ENCODE peak calls at places on chromosomes 13 and 19, in five cellular contexts. A is fibroblast of lung, G is epithelial cell of esophagus, Y is ovary, R is thoracic aorta. W is an unnamed sample.

GRCh38 chr13:99725644-99726043 is 224.4 kb downstream of the TM9SF2 start:
- DNase-seq in A (no peak), G (no peak), Y (no peak), R (no peak), W (no peak)

GRCh38 chr13:94061316-94061715 is 418.2 kb downstream of the DCT start:
- DNase-seq in A (peak), G (peak), Y (no peak), R (no peak), W (no peak)

GRCh38 chr13:55244991-55245644 is 1895.6 kb upstream of the PRR20A start:
- DNase-seq in A (no peak), G (peak), Y (no peak), R (no peak), W (no peak)

GRCh38 chr19:31406106-31406505 is 56.9 kb upstream of the TSHZ3 start:
- DNase-seq in A (no peak), G (no peak), Y (no peak), R (no peak), W (no peak)

GRCh38 chr13:33761744-33762143 is 56.2 kb upstream of the RFC3 start:
- DNase-seq in A (peak), G (peak), Y (no peak), R (no peak), W (no peak)

GRCh38 chr19:392375-392970 is 16.5 kb downstream of the C2CD4C start:
- DNase-seq in A (no peak), G (no peak), Y (no peak), R (no peak), W (no peak)

GRCh38 chr13:33178197-33178699 is 107.3 kb downstream of the STARD13 start:
- DNase-seq in A (no peak), G (no peak), Y (no peak), R (no peak), W (no peak)

GRCh38 chr13:29893438-29893837 is 43.0 kb upstream of the UBL3 start:
- DNase-seq in A (peak), G (no peak), Y (no peak), R (no peak), W (no peak)

GRCh38 chr13:20351279-20352022 is 119.3 kb upstream of the GJB6 start:
- DNase-seq in A (peak), G (peak), Y (no peak), R (no peak), W (no peak)

GRCh38 chr19:16850133-16850532 is 20.9 kb downstream of the SIN3B start:
- DNase-seq in A (peak), G (peak), Y (no peak), R (no peak), W (no peak)

GRCh38 chr19:609001-609340 is 19.3 kb downstream of the HCN2 start:
- DNase-seq in A (no peak), G (no peak), Y (no peak), R (no peak), W (no peak)

GRCh38 chr19:38880076-38880881 is 2.2 kb upstream of the RINL start:
- DNase-seq in A (no peak), G (no peak), Y (no peak), R (no peak), W (no peak)

GRCh38 chr13:80251403-80251802 is 89.5 kb downstream of the SPRY2 start:
- DNase-seq in A (peak), G (peak), Y (no peak), R (no peak), W (no peak)

GRCh38 chr19:2680808-2681207 is 21.7 kb downstream of the GNG7 start:
- DNase-seq in A (no peak), G (no peak), Y (no peak), R (no peak), W (peak)

GRCh38 chr13:74289861-74290260 is 155.7 kb upstream of the KLF12 start:
- DNase-seq in A (no peak), G (no peak), Y (no peak), R (no peak), W (no peak)

DNA sequence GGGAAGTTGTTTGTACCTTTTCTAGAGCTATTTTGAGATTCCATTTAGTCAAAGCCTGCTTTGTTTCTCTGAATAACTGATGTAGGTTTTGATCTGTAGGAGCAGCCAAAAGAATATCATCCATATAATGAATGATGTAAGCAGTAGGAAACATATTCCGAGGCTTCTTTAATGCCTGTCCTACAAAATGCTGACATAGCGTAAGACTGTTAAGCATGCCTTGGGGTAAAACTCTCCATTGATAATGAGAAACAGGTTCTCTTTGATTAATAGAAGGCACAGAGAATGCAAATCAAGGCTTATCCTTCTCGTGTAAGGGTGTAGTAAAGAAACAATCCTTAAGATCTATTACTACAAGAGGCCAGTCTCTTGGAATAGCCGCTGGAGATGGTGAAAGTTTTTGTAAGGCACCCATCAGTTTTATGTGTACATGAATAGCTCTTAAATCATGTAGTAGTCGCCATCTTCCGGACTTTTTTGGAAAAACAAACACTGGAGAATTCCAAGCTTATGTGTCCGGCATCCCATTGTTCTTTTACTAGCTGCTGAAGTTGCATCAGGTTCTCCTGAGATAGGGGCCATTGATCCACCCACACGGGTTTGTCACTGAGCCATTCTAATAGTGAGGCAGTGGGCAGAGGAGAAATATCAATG is 13.5 kb downstream of the FPR3 start:
- DNase-seq in A (no peak), G (no peak), Y (no peak), R (no peak), W (no peak)
- TF ChIP-seq CTCF in A (peak), G (no peak), Y (no peak), R (no peak), W (no peak)

GRCh38 chr13:95624020-95624419 is 20.5 kb downstream of the DZIP1 start:
- DNase-seq in A (peak), G (peak), Y (no peak), R (no peak), W (peak)
- TF ChIP-seq CTCF in A (peak), G (peak), Y (peak), R (peak), W (peak)

GRCh38 chr19:46298477-46299003 is 1.7 kb downstream of the HIF3A start:
- DNase-seq in A (no peak), G (no peak), Y (no peak), R (no peak), W (no peak)
- TF ChIP-seq CTCF in A (no peak), G (no peak), Y (no peak), R (no peak), W (no peak)

DNA sequence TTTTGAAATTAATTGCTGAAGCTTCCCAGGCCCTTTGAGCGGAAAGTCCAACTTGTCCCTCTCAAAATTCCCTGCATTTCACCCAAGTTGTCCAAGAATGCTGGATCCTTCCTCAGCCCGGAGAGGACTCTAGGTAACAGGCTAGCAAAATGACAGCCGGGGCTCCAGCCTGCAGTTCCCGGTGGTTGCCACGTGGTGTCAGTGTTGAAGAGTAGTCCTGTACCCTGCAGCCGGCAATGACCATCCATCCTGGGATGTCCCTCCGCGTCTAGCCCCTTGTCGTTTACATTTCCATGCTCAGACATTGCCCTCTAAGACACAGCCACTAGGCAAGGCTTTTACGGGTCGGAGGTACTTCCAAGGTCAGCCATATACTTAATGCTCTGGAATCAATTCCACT is 31.4 kb upstream of the MTIF3 start:
- DNase-seq in A (no peak), G (peak), Y (peak), R (no peak), W (no peak)
- TF ChIP-seq CTCF in A (peak), G (peak), Y (no peak), R (no peak), W (peak)

DNA sequence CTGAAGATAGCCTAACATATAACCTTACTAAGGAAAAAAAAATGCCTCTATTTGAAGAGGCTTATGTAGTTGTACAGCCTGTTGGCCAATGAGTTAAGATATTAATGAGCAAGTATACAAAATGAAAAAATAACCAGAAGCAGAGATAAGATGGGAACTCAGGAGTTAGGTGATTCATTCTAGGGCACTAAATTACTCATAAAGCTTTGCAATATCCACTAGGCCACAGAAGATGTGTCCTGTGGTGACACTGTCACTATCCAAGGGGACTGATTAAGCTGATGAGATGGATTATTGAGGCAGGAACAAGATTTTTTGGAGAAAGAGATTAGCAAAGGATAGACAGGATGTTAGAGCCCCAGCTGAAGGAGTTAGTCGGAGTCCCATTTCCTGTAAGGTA is 99.6 kb downstream of the LIG4 start:
- DNase-seq in A (no peak), G (no peak), Y (no peak), R (no peak), W (no peak)
- TF ChIP-seq CTCF in A (no peak), G (no peak), Y (no peak), R (no peak), W (no peak)

DNA sequence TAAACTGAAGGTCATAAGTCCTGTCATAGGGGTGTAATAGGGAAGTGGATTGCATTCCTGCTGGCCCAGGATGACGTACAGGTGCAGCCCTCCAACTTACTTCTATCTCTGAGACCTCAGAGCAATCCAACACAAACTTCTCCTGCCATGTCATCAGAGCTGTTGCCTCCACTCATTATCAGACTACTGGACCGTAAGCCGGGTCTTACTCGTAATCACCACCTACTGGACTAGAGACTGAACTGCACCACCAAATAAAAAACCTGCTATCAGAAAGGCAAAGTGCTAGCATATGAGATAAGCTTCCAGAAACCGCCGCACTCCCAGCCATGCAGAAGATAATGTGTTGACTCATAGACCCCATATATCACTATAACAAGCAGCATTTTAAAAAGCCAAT is 102.1 kb downstream of the SLITRK1 start:
- DNase-seq in A (peak), G (peak), Y (no peak), R (no peak), W (no peak)
- TF ChIP-seq CTCF in A (peak), G (peak), Y (no peak), R (no peak), W (no peak)

GRCh38 chr19:36031308-36031707 is 1.4 kb downstream of the CLIP3 start:
- DNase-seq in A (no peak), G (no peak), Y (no peak), R (no peak), W (no peak)

GRCh38 chr19:36027696-36028095 is 5.0 kb downstream of the CLIP3 start:
- DNase-seq in A (no peak), G (no peak), Y (no peak), R (no peak), W (no peak)

GRCh38 chr19:36028313-36029041 is 4.2 kb downstream of the CLIP3 start:
- DNase-seq in A (no peak), G (no peak), Y (no peak), R (no peak), W (no peak)

GRCh38 chr19:36030264-36031148 is 2.2 kb downstream of the CLIP3 start:
- DNase-seq in A (peak), G (peak), Y (no peak), R (no peak), W (no peak)

GRCh38 chr19:36032251-36033104 is at the start of gene CLIP3:
- DNase-seq in A (peak), G (no peak), Y (peak), R (no peak), W (peak)
- TF ChIP-seq CTCF in A (no peak), G (no peak), Y (no peak), R (peak), W (no peak)

DNA sequence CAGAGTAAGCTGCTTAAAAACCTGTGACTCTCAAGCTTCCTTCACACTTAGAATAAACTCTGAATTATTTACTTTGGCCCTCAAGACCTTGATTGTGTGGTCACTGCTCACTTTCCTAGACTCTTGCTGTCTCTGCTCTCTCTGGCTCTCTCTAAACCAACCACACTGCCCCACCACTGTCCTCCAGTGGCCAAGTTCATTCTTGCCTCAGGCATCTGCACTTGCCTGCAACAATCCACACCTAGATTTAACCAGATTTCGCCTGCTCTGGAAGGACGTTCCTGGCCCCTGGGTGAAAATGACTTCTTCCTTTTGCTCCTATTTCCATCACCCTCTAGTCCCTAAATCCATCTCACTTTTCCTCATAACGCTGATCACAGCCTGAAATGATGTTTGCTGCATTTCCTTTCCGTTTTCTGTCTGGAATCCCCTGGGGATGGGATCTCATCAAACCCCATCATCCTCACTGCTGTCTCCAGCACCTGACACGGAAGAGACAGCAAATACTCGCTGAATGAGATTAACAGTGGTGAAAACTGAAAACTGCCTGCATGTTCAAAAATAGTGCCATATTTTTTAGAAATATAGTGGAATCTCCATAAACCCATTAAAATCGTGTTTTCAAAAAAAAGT is 232.6 kb downstream of the UQCRFS1 start:
- DNase-seq in A (no peak), G (no peak), Y (no peak), R (no peak), W (no peak)
- TF ChIP-seq CTCF in A (peak), G (no peak), Y (no peak), R (no peak), W (no peak)

DNA sequence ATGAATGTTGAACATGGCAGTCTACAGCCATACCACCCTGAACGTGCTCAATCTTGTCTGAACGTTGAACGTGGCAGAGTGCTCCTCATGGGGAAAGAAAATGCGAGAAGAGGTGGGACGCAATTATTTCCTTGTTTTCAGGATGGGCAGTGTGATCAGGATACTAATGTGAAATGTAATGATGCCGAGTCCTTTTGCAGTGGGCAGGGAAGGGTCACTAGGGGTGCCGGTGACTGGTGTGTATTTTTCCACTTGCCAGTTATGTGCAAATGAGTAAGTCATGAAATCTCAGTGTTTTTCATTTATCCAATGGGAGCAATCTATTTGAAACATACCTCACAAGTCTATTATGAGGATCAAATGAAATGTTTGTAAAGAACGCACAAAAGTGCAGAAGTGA is 84.8 kb downstream of the LNX2 start:
- DNase-seq in A (no peak), G (peak), Y (no peak), R (no peak), W (no peak)
- TF ChIP-seq CTCF in A (peak), G (no peak), Y (no peak), R (no peak), W (no peak)

GRCh38 chr13:41565221-41565620 is 107.9 kb downstream of the RGCC start:
- DNase-seq in A (peak), G (peak), Y (no peak), R (no peak), W (no peak)

GRCh38 chr13:41563501-41564001 is 106.2 kb downstream of the RGCC start:
- DNase-seq in A (peak), G (peak), Y (no peak), R (no peak), W (no peak)

GRCh38 chr13:41568143-41568989 is 111.0 kb downstream of the RGCC start:
- DNase-seq in A (no peak), G (no peak), Y (no peak), R (no peak), W (no peak)

GRCh38 chr13:41564046-41564445 is 106.7 kb downstream of the RGCC start:
- DNase-seq in A (peak), G (no peak), Y (no peak), R (no peak), W (no peak)

GRCh38 chr13:41568990-41569387 is 111.6 kb downstream of the RGCC start:
- DNase-seq in A (peak), G (no peak), Y (no peak), R (no peak), W (no peak)
- TF ChIP-seq CTCF in A (peak), G (no peak), Y (no peak), R (peak), W (no peak)